ENCODE peak calls at places on chromosomes 1 and 21, in six cellular contexts. X, A, K, V, H and Y are unnamed samples.

GRCh38 chr1:2465371-2466269 is 10.5 kb upstream of the PLCH2 start:
- DNase-seq in X (no peak), A (no peak), K (no peak), V (no peak), H (no peak), Y (no peak)

GRCh38 chr1:65069186-65069585 is 78.8 kb upstream of the AK4 start:
- DNase-seq in X (no peak), A (no peak), K (no peak), V (no peak), H (no peak), Y (no peak)

GRCh38 chr1:22717038-22717758 is 6.6 kb downstream of the EPHB2 start:
- DNase-seq in X (peak), A (no peak), K (no peak), V (no peak), H (no peak), Y (no peak)

GRCh38 chr1:156706647-156707008 is 1.2 kb upstream of the CRABP2 start:
- DNase-seq in X (peak), A (no peak), K (peak), V (peak), H (peak), Y (peak)

GRCh38 chr1:229148041-229148671 is 122.8 kb upstream of the RAB4A start:
- DNase-seq in X (peak), A (no peak), K (peak), V (peak), H (no peak), Y (no peak)

GRCh38 chr1:180181048-180181447 is 26.4 kb downstream of the QSOX1 start:
- DNase-seq in X (peak), A (no peak), K (no peak), V (peak), H (no peak), Y (no peak)

GRCh38 chr1:246659594-246660140 is 64.5 kb upstream of the SCCPDH start:
- DNase-seq in X (no peak), A (no peak), K (no peak), V (no peak), H (no peak), Y (no peak)

GRCh38 chr1:238143038-238143437 is 252.3 kb upstream of the ZP4 start:
- DNase-seq in X (no peak), A (no peak), K (no peak), V (no peak), H (no peak), Y (no peak)

GRCh38 chr1:45566722-45567121 is 16.1 kb downstream of the AKR1A1 start:
- DNase-seq in X (no peak), A (no peak), K (no peak), V (no peak), H (no peak), Y (no peak)

GRCh38 chr1:26290416-26291261 is 10.8 kb downstream of the SH3BGRL3 start:
- DNase-seq in X (no peak), A (no peak), K (no peak), V (no peak), H (no peak), Y (no peak)

GRCh38 chr21:43364851-43365424 is 62.0 kb downstream of the SIK1 start:
- DNase-seq in X (no peak), A (no peak), K (no peak), V (no peak), H (no peak), Y (no peak)

GRCh38 chr1:177355575-177355974 is 184.8 kb downstream of the BRINP2 start:
- DNase-seq in X (peak), A (peak), K (peak), V (peak), H (no peak), Y (peak)

GRCh38 chr1:55727010-55727409 is 511.8 kb upstream of the USP24 start:
- DNase-seq in X (peak), A (peak), K (no peak), V (no peak), H (no peak), Y (no peak)

DNA sequence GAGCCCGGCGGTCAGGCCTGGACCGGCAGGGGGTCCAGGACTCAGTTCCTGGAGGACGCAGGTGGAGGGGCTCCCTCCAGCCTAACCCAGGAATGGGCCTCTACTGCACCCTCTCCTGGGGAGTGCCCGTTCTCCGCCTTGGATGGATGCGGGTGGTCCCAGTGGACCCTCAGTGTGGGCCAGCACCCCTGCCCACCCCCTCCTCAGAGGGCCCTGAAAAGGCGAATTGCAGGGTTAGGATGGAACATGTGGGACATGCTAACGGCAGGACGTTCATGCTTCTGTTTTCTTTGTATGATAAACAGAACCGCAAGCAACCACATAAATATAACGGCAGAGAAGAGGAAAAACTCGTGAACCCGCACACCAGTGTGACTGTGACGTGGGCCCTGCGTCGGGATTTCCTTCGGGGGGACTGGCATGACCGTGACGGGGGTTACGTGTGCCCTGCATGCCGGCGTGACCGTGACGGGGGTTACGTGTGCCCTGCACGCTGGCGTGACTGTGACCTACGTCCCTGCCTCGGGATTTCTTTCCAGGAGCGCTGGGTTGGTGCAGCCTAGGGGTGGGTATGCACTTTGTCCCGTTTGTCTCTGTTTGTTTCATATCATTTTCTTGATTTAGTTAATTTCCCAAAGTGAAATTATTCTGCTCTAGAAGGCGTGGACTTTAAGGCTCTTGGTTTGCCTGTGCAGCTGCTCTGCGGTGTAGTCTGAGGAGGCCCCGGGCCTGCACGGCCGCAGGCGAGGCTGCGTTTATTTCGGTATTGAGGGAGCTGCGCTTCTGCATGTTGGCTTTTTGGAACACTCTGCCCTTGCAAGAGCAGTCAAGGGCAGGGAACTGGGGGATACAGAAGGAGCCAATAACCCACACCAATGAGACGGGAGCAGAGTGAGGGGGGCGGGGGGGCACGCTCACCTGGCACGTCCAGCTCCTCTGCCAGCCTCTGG is 3.1 kb downstream of the FTCD start:
- DNase-seq in X (no peak), A (no peak), K (peak), V (no peak), H (no peak), Y (no peak)
- H2BK5ac ChIP-seq in X (no peak), A (no peak), K (no peak), V (no peak), H (no peak), Y (no peak)

DNA sequence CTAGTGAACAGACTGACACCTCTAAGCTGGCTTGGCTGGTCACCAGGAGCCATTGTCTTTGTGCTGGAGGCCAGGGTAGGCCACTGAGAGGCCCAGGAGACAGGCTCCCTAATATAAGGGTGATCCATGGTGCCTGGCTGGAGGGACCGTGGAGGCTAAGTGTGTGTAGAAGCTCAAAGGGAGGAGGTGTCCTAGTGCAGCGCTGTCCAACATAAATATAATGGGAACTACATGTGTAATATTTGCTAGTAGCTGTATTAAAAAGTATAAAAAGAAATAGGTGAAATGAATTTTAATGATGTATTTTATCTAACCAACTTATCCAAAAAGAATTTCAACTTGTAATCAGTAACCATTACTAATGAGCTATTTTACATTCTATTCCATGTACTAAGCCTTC is 35.0 kb downstream of the SOX13 start:
- DNase-seq in X (no peak), A (no peak), K (no peak), V (no peak), H (no peak), Y (no peak)
- H2BK5ac ChIP-seq in X (no peak), A (no peak), K (no peak), V (no peak), H (no peak), Y (no peak)

GRCh38 chr1:30739601-30740000 is 16.2 kb upstream of the MATN1 start:
- DNase-seq in X (no peak), A (no peak), K (no peak), V (no peak), H (no peak), Y (no peak)

GRCh38 chr1:30740251-30740951 is 17.0 kb upstream of the MATN1 start:
- DNase-seq in X (no peak), A (no peak), K (no peak), V (no peak), H (no peak), Y (no peak)

GRCh38 chr1:30742300-30742962 is 15.1 kb downstream of the LAPTM5 start:
- DNase-seq in X (no peak), A (no peak), K (no peak), V (no peak), H (no peak), Y (no peak)

GRCh38 chr1:30742963-30743559 is 14.5 kb downstream of the LAPTM5 start:
- DNase-seq in X (no peak), A (no peak), K (no peak), V (no peak), H (no peak), Y (no peak)

DNA sequence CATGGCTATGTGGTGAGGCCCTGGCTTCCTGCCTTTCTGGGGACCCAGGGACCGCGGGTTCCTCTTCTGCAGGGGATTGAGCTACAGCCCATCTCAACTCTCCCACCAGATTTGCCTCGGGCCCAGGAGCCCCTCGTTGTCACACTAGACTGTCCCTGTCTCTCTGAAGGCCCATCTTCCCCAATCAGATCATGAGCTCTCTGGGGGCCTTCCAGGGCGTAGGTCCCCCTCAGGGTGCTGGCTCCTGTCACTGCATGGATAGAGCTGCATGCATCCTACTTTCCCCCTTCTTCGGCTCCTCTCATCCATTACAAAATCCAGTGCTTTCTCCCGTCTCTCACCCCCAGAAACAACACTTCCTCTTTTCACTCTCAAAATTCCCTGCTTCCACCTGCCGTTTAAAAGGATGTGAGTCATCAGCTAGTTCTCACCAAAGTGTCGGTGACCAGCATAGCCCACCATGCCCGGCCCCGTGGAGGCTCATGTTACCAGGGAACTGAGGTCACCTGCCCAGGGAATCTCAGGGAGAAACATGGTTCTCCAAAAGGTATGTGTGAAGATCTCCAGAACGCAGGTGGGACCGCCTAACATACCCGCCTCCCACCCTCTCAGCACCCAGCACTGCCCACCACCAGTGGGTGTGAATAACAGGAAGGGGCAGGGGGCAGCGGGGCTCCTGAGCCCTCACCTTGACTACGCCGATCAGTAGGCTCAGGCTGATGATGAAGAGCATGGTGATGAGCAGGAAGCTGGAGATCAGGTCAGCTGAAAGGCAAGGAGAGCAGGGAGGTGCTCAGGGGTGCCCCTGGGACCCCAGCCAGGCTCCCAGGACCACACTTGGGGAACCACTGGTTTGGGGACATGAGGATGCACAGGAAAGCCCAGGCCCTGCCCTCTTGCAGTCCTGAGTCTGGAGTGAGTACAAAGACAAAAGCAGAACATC is 16.4 kb downstream of the LAPTM5 start:
- DNase-seq in X (peak), A (peak), K (no peak), V (no peak), H (no peak), Y (no peak)
- H2BK5ac ChIP-seq in X (no peak), A (no peak), K (no peak), V (no peak), H (no peak), Y (no peak)

GRCh38 chr1:18343646-18344045 is 137.1 kb upstream of the KLHDC7A start:
- DNase-seq in X (no peak), A (no peak), K (no peak), V (no peak), H (no peak), Y (no peak)
- H2BK5ac ChIP-seq in X (no peak), A (no peak), K (no peak), V (no peak), H (no peak), Y (no peak)

DNA sequence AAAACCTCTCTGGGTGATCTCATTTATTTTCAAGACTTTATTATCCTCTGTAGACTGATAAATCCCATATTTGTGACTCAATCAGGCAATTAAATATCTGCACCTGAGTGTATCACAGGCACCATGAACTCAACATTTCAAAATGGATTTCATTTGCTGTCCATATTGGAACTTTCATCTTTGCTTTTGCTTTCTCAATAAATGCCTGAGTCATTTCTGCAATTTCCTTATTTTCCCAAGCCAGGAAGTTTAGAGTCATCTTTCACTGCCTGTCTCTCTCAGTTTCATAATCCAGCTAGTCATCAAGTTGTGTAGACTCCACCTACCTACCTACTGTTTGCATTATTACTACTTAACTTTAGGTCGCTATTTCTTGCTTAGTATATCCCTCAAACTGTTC is 540.9 kb downstream of the LMO4 start:
- DNase-seq in X (no peak), A (peak), K (no peak), V (peak), H (no peak), Y (no peak)
- H2BK5ac ChIP-seq in X (no peak), A (peak), K (no peak), V (no peak), H (no peak), Y (no peak)

DNA sequence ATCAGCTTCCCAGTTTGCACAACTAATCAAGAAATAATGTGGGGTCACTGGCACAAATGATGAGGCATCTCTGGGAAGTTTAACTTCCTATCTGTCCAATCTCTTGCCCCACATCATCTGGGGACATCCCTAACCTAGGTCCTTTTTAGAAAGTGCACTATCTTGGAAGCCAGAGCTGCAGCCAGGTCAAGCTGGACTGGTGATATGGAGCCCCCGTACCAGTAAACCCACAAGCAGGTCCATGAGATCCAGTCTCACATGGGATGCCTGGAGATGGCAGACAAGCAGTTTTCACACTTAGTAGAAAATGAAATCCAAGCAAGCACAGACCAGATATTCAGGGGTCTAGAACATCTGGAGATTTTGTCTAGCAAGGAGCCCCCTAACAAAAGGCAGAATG is 27.5 kb upstream of the BSDC1 start:
- DNase-seq in X (no peak), A (no peak), K (no peak), V (no peak), H (no peak), Y (no peak)
- H2BK5ac ChIP-seq in X (no peak), A (no peak), K (no peak), V (no peak), H (no peak), Y (no peak)